ENCODE peak calls at places on chromosomes 12 and 14, in four cellular contexts. A is neural progenitor cell, N is HCT116, L is H9. O is an unnamed sample.
A peak's percentile ranks its signal among the peaks of the same experiment; 100 is the strongest.

GRCh38 chr14:77133718-77134338 is 7.8 kb downstream of the ZDHHC22 start:
- DNase-seq in A (peak; percentile 95), N (no peak), L (peak; percentile 92), O (peak; percentile 97)

GRCh38 chr14:104011824-104012517 is 69.6 kb upstream of the RD3L start:
- DNase-seq in A (no peak), N (no peak), L (no peak), O (no peak)

GRCh38 chr14:86462193-86462592 is 932.2 kb downstream of the FLRT2 start:
- DNase-seq in A (peak; percentile 50), N (no peak), L (peak; percentile 43), O (no peak)

GRCh38 chr12:67843257-67843656 is 146.0 kb upstream of the IFNG-AS1 start:
- DNase-seq in A (no peak), N (no peak), L (no peak), O (no peak)

GRCh38 chr14:20343092-20343854 is at the start of gene PARP2:
- DNase-seq in A (peak; percentile 99), N (peak; percentile 99), L (peak; percentile 99), O (peak; percentile 97)

GRCh38 chr14:69547701-69548348 is 26.8 kb downstream of the CCDC177 start:
- DNase-seq in A (peak; percentile 87), N (no peak), L (peak; percentile 90), O (peak; percentile 88)

GRCh38 chr14:76292561-76292960 is 83.4 kb upstream of the ESRRB start:
- DNase-seq in A (no peak), N (no peak), L (peak; percentile 16), O (no peak)

GRCh38 chr14:68111733-68112270 is 292.2 kb downstream of the RAD51B start:
- DNase-seq in A (no peak), N (no peak), L (no peak), O (no peak)

GRCh38 chr12:110689601-110690430 is 901 bp upstream of the HVCN1 start:
- DNase-seq in A (peak; percentile 7), N (no peak), L (peak; percentile 81), O (peak; percentile 94)

GRCh38 chr12:124397807-124398577 is 103.1 kb downstream of the RFLNA start:
- DNase-seq in A (no peak), N (no peak), L (no peak), O (no peak)

GRCh38 chr14:34302654-34303053 is 159.4 kb downstream of the SPTSSA start:
- DNase-seq in A (no peak), N (no peak), L (no peak), O (no peak)

GRCh38 chr12:46560078-46560477 is 187.5 kb upstream of the SLC38A2 start:
- DNase-seq in A (no peak), N (no peak), L (no peak), O (no peak)

DNA sequence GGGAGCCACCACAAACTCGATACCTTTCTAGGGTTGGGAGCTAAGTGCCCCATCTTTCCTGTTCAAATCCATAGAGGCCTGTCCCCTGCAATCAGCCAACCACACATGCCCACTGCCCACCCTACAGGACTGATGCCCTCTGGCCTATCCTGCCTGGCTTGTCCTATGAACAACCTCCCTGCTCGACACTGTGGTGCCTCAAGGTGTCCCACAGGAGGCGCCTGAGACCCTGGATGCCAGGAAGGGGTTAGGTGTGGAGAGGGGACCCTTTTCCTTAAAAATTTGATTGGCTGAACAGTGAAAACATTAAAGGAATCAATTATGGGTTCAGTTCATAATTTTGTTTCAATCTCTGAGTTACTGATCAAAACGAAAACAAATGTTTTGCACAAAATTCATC is 97.3 kb upstream of the FZD10 start:
- DNase-seq in A (peak; percentile 47), N (no peak), L (peak; percentile 68), O (no peak)
- TF ChIP-seq CTCF in A (peak; percentile 55), N (no peak), L (peak; percentile 69), O (no peak)

GRCh38 chr14:55332654-55333570 is 61.7 kb downstream of the FBXO34 start:
- DNase-seq in A (no peak), N (no peak), L (no peak), O (no peak)
- H4K20me1 ChIP-seq in A (no peaks in the 10 kb centered on the region), N (peaks cover 5% of the 10 kb centered on the region), L (no peaks in the 10 kb centered on the region), O (peaks cover 35% of the 10 kb centered on the region)

DNA sequence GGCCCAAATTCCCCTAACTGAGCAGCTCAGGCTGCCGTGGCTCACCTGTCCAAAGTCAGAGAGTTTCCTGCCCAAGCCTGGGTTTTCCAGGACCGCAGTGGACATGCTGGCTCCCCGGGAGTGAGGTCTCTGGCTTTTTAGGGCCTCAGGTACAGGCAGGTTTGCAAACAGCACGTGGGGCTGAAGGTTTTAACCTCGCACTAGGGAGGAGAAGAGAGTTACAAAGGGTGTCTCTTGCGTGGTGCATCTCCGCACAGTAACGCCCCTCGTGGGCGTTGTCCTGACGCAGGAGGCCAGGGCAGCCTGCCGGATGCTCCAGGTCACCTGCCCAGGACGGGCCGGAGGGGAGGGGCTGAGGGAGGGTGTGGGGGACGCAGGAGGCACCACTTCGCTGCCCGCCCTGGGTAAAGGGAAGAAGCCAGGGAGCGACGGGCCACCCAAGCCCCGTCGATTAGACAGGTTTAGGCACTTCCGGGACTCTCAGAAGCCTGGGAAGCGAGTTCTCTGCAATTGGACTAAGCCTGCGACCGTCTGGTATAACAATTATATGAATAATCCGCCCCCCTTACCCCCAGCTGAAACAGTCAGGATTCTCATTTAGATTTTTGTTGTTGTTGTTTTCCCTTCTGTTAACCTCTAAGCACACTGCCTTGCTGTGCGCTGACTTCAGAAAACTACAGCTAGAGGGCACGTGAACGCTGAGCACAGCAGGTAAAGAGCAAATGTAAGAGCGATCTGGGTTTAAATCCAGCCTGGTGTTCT is at the start of gene PAH:
- DNase-seq in A (peak; percentile 50), N (no peak), L (peak; percentile 97), O (no peak)
- TF ChIP-seq CTCF in A (peak; percentile 25), N (peak; percentile 14), L (peak; percentile 39), O (no peak)

GRCh38 chr12:53184828-53185227 is 4.1 kb upstream of the CSAD start:
- DNase-seq in A (no peak), N (no peak), L (no peak), O (no peak)

GRCh38 chr12:53186745-53187144 is 6.0 kb upstream of the CSAD start:
- DNase-seq in A (no peak), N (no peak), L (no peak), O (no peak)

GRCh38 chr12:53182836-53183235 is 2.1 kb upstream of the CSAD start:
- DNase-seq in A (no peak), N (no peak), L (no peak), O (peak; percentile 75)

GRCh38 chr12:53187145-53187899 is 6.6 kb upstream of the CSAD start:
- DNase-seq in A (no peak), N (no peak), L (no peak), O (no peak)

GRCh38 chr12:53185582-53186153 is 4.9 kb upstream of the CSAD start:
- DNase-seq in A (no peak), N (no peak), L (no peak), O (no peak)
- H4K20me1 ChIP-seq in A (peaks cover 36% of the 10 kb centered on the region), N (no peaks in the 10 kb centered on the region), L (peaks cover 2% of the 10 kb centered on the region), O (peaks cover 34% of the 10 kb centered on the region)